ENCODE peak calls at places on chromosomes 16 and 17, in seven cellular contexts. P, K, Y, J, V, Q and U are unnamed samples.

GRCh38 chr17:28244446-28244845 is 74.6 kb upstream of the TMEM97 start:
- DNase-seq in K (no peak), Y (no peak), V (no peak), Q (no peak), P (no peak), J (no peak), U (no peak)

GRCh38 chr17:19743101-19744100 is 4.7 kb downstream of the ALDH3A1 start:
- DNase-seq in J (no peak), V (no peak), Q (no peak), P (no peak), K (no peak), Y (no peak), U (no peak)

GRCh38 chr17:44324092-44324570 is 492 bp downstream of the SLC25A39 start:
- DNase-seq in Y (peak; percentile 40), V (no peak), Q (no peak), J (no peak), P (no peak), K (no peak), U (no peak)

GRCh38 chr17:76202516-76202915 is 37.8 kb downstream of the RNF157 start:
- DNase-seq in J (no peak), K (no peak), Y (no peak), V (peak; percentile 46), Q (no peak), P (no peak), U (no peak)

GRCh38 chr17:32319548-32319905 is 22.4 kb downstream of the C17orf75 start:
- DNase-seq in Y (peak; percentile 86), P (peak; percentile 84), J (peak; percentile 26), Q (peak; percentile 50), V (peak; percentile 53), K (peak; percentile 9), U (no peak)

GRCh38 chr17:17681187-17681743 is at the start of gene RAI1:
- DNase-seq in K (no peak), Y (peak; percentile 88), J (peak; percentile 87), V (peak; percentile 58), Q (peak; percentile 76), P (peak; percentile 79), U (no peak)

GRCh38 chr17:83075270-83075880 is 4.0 kb upstream of the METRNL start:
- DNase-seq in Q (no peak), P (no peak), V (peak; percentile 26), J (no peak), Y (no peak), K (no peak), U (no peak)

GRCh38 chr17:18043491-18043890 is 4.3 kb downstream of the GID4 start:
- DNase-seq in V (no peak), P (no peak), K (no peak), J (no peak), Q (no peak), Y (no peak), U (no peak)

GRCh38 chr17:72381597-72382397 is 261.0 kb downstream of the SOX9 start:
- DNase-seq in P (peak; percentile 42), K (no peak), Y (no peak), J (peak; percentile 65), V (peak; percentile 74), Q (no peak), U (no peak)

GRCh38 chr16:13342675-13343074 is 441.3 kb downstream of the SHISA9 start:
- DNase-seq in V (no peak), Y (no peak), P (no peak), Q (no peak), K (no peak), J (no peak), U (no peak)

GRCh38 chr16:473046-474043 is 47.9 kb downstream of the RAB11FIP3 start:
- DNase-seq in Y (no peak), K (no peak), J (no peak), Q (no peak), V (no peak), P (no peak), U (no peak)

GRCh38 chr16:11067266-11067665 is 122.9 kb downstream of the CLEC16A start:
- DNase-seq in Y (no peak), J (no peak), K (no peak), V (no peak), P (no peak), Q (no peak), U (no peak)

GRCh38 chr17:41835214-41835799 is 725 bp downstream of the NT5C3B start:
- DNase-seq in Q (no peak), K (no peak), P (peak; percentile 40), V (no peak), Y (no peak), J (no peak), U (no peak)

GRCh38 chr16:84443166-84443802 is 61.2 kb downstream of the MEAK7 start:
- DNase-seq in Y (no peak), Q (no peak), V (no peak), J (no peak), P (no peak), K (no peak), U (no peak)

GRCh38 chr17:10755592-10756127 is 25.8 kb upstream of the TMEM220 start:
- DNase-seq in J (no peak), K (no peak), Y (no peak), Q (no peak), P (no peak), V (no peak), U (no peak)

GRCh38 chr17:37614391-37614790 is 5.2 kb upstream of the SYNRG start:
- DNase-seq in Q (no peak), J (no peak), P (no peak), K (peak; percentile 62), Y (no peak), V (no peak), U (no peak)

GRCh38 chr17:51015145-51015558 is 105.5 kb downstream of the SPAG9 start:
- DNase-seq in V (peak; percentile 76), J (peak; percentile 58), Q (no peak), P (no peak), K (peak; percentile 49), Y (no peak), U (no peak)

GRCh38 chr16:72657791-72658190 is 390.1 kb downstream of the ZFHX3 start:
- DNase-seq in K (no peak), Q (no peak), P (no peak), Y (peak; percentile 25), J (no peak), V (no peak), U (no peak)

GRCh38 chr17:49963626-49964538 is 5.1 kb upstream of the DLX4 start:
- DNase-seq in Y (no peak), K (no peak), P (no peak), J (no peak), Q (no peak), V (no peak), U (no peak)

GRCh38 chr16:53849994-53850393 is 146.0 kb downstream of the FTO start:
- DNase-seq in Y (no peak), P (no peak), V (no peak), K (no peak), Q (no peak), J (no peak), U (no peak)

GRCh38 chr16:19835989-19836421 is 48.6 kb downstream of the GPRC5B start:
- DNase-seq in Y (no peak), P (no peak), V (no peak), J (no peak), K (peak; percentile 49), Q (no peak), U (no peak)

GRCh38 chr17:43956222-43956621 is 2.5 kb upstream of the PYY start:
- DNase-seq in P (no peak), Q (no peak), Y (no peak), K (no peak), J (no peak), V (no peak), U (no peak)

GRCh38 chr17:72972263-72972951 is 120.1 kb downstream of the SLC39A11 start:
- DNase-seq in J (no peak), Q (no peak), K (no peak), V (no peak), P (no peak), Y (no peak), U (no peak)

GRCh38 chr17:19755392-19755791 is 7.3 kb upstream of the ALDH3A1 start:
- DNase-seq in Q (no peak), K (no peak), V (no peak), P (no peak), J (no peak), Y (no peak), U (no peak)